ENCODE peak calls at places on chromosomes 5 and 9, in seven cellular contexts. G is IMR-90, Z is HCT116, Q is K562, J is A549, F is GM12878, U is HepG2. L is an unnamed sample.

GRCh38 chr5:139557811-139558210 is 3.3 kb upstream of the UBE2D2 start:
- DNase-seq in Q (no peak), J (no peak), G (peak), Z (no peak), F (no peak), U (no peak), L (no peak)

GRCh38 chr9:104808030-104808614 is 44.2 kb downstream of the NIPSNAP3B start:
- DNase-seq in J (no peak), Q (peak), G (peak), Z (no peak), F (no peak), U (no peak), L (no peak)

GRCh38 chr9:15246243-15246642 is 60.8 kb downstream of the TTC39B start:
- DNase-seq in F (no peak), U (no peak), J (no peak), Q (no peak), G (no peak), Z (no peak), L (no peak)

GRCh38 chr9:6133346-6134063 is 82.1 kb upstream of the IL33 start:
- DNase-seq in Z (no peak), G (no peak), Q (no peak), J (no peak), U (no peak), F (peak), L (no peak)

GRCh38 chr9:130417602-130418001 is 27.2 kb upstream of the ASS1 start:
- DNase-seq in J (no peak), Q (peak), Z (no peak), U (no peak), F (no peak), G (no peak), L (no peak)

GRCh38 chr9:131605770-131606590 is 60.7 kb downstream of the PRRT1B start:
- DNase-seq in J (peak), U (peak), Q (peak), G (peak), Z (no peak), F (no peak), L (no peak)

GRCh38 chr5:177431317-177432142 is 5.1 kb downstream of the GRK6 start:
- DNase-seq in F (peak), Z (no peak), J (no peak), G (no peak), U (no peak), Q (no peak), L (no peak)

GRCh38 chr5:149455889-149456409 is 76.9 kb upstream of the IL17B start:
- DNase-seq in Q (peak), F (no peak), J (no peak), G (peak), U (peak), Z (peak), L (no peak)

GRCh38 chr9:88396836-88397577 is 8.8 kb downstream of the SPIN1 start:
- DNase-seq in U (no peak), Z (no peak), J (no peak), G (peak), F (no peak), Q (no peak), L (no peak)

GRCh38 chr9:96293481-96293880 is 8.5 kb downstream of the HSD17B3 start:
- DNase-seq in U (no peak), J (no peak), G (peak), Z (peak), F (no peak), Q (no peak), L (no peak)

GRCh38 chr5:138275379-138275782 is 960 bp upstream of the GFRA3 start:
- DNase-seq in J (no peak), U (peak), Z (no peak), G (no peak), F (no peak), Q (peak), L (no peak)

GRCh38 chr9:116662633-116663032 is 24.5 kb upstream of the TRIM32 start:
- DNase-seq in J (no peak), Z (no peak), F (no peak), G (peak), Q (no peak), U (no peak), L (no peak)

GRCh38 chr5:83965431-83965830 is 244.8 kb upstream of the HAPLN1 start:
- DNase-seq in Q (no peak), F (no peak), J (no peak), U (no peak), G (no peak), Z (no peak), L (no peak)

GRCh38 chr9:22175972-22176545 is 167.0 kb upstream of the CDKN2B start:
- DNase-seq in U (no peak), F (no peak), Z (no peak), J (no peak), G (no peak), Q (no peak), L (no peak)

GRCh38 chr5:159331099-159331973 is 1.0 kb upstream of the IL12B start:
- DNase-seq in U (no peak), Q (peak), J (peak), F (no peak), Z (no peak), G (peak), L (no peak)

GRCh38 chr9:123445981-123446610 is 90.1 kb downstream of the CRB2 start:
- DNase-seq in Q (peak), U (no peak), G (peak), F (no peak), J (no peak), Z (peak), L (no peak)

GRCh38 chr5:75051217-75051751 is 1.1 kb downstream of the GCNT4 start:
- DNase-seq in G (no peak), F (no peak), Q (no peak), U (no peak), J (no peak), Z (no peak), L (no peak)

GRCh38 chr9:134391319-134392231 is 65.3 kb downstream of the RXRA start:
- DNase-seq in Z (no peak), J (no peak), G (no peak), Q (no peak), F (peak), U (no peak), L (no peak)

GRCh38 chr9:69885931-69886330 is 65.3 kb downstream of the CFAP95 start:
- DNase-seq in U (no peak), Z (no peak), F (no peak), Q (no peak), G (no peak), J (no peak), L (no peak)

GRCh38 chr9:93071464-93071863 is 13.0 kb downstream of the SUSD3 start:
- DNase-seq in J (peak), Q (peak), F (no peak), U (peak), G (peak), Z (peak), L (no peak)

GRCh38 chr5:120604898-120605297 is 140.8 kb downstream of the PRR16 start:
- DNase-seq in F (no peak), Q (no peak), J (no peak), G (peak), Z (peak), U (no peak), L (no peak)

GRCh38 chr5:136246632-136247031 is 53.7 kb upstream of the SMIM32 start:
- DNase-seq in Q (no peak), J (no peak), F (no peak), U (no peak), Z (no peak), G (no peak), L (no peak)

GRCh38 chr5:133265720-133266575 is 214.1 kb downstream of the HSPA4 start:
- DNase-seq in J (no peak), G (no peak), Z (no peak), Q (no peak), F (no peak), U (peak), L (no peak)

GRCh38 chr5:88140396-88140862 is 128.2 kb downstream of the TMEM161B start:
- DNase-seq in G (no peak), U (no peak), Q (no peak), J (peak), F (no peak), Z (no peak), L (peak)

GRCh38 chr5:131396015-131396414 is 132.2 kb downstream of the CDC42SE2 start:
- DNase-seq in F (no peak), Q (no peak), U (no peak), G (no peak), Z (no peak), J (no peak), L (no peak)

GRCh38 chr5:111201705-111202104 is 22.5 kb upstream of the CAMK4 start:
- DNase-seq in J (no peak), Q (no peak), U (no peak), F (no peak), G (no peak), Z (no peak), L (no peak)

GRCh38 chr9:93580654-93581380 is 4.4 kb downstream of the PHF2 start:
- DNase-seq in G (no peak), Q (no peak), J (no peak), Z (no peak), U (peak), F (no peak), L (no peak)

GRCh38 chr9:113626735-113627495 is 163.4 kb downstream of the RGS3 start:
- DNase-seq in U (no peak), Z (no peak), J (no peak), F (no peak), G (no peak), Q (no peak), L (no peak)

GRCh38 chr5:96809898-96810297 is 2.2 kb upstream of the ERAP1 start:
- DNase-seq in Q (no peak), U (no peak), J (no peak), F (no peak), G (no peak), Z (no peak), L (no peak)

GRCh38 chr9:6938447-6938846 is 180.7 kb downstream of the KDM4C start:
- DNase-seq in Q (no peak), J (no peak), G (peak), F (no peak), U (peak), Z (no peak), L (no peak)

GRCh38 chr9:131754846-131755245 is 15.0 kb upstream of the RAPGEF1 start:
- DNase-seq in Q (no peak), J (no peak), Z (no peak), G (no peak), U (no peak), F (no peak), L (no peak)

GRCh38 chr9:121707477-121708424 is 56.3 kb downstream of the DAB2IP start:
- DNase-seq in F (peak), Q (no peak), U (no peak), Z (no peak), G (no peak), J (no peak), L (no peak)
- TF ChIP-seq CEBPB in F (no peak), Q (no peak), U (no peak), Z (no peak), G (no peak), J (no peak), L (no peak)

GRCh38 chr9:34884732-34885131 is 73.4 kb upstream of the PHF24 start:
- DNase-seq in J (no peak), G (no peak), U (no peak), Z (no peak), F (peak), Q (no peak), L (no peak)
- TF ChIP-seq RAD21 in J (no peak), G (no peak), U (no peak), Z (no peak), F (no peak), Q (no peak), L (no peak)

GRCh38 chr5:179153921-179154345 is 93.8 kb downstream of the ZNF354C start:
- DNase-seq in J (no peak), F (no peak), U (no peak), G (no peak), Q (no peak), Z (no peak), L (no peak)
- TF ChIP-seq CEBPB in J (no peak), F (no peak), U (no peak), G (no peak), Q (no peak), Z (no peak), L (no peak)

GRCh38 chr5:12985142-12985541 is 959.3 kb downstream of the DNAH5 start:
- DNase-seq in Q (no peak), F (no peak), U (no peak), Z (no peak), G (no peak), J (no peak), L (no peak)
- TF ChIP-seq RAD21 in Q (no peak), F (no peak), U (no peak), Z (no peak), G (no peak), J (no peak), L (no peak)

GRCh38 chr9:121634329-121634784 is 17.1 kb upstream of the DAB2IP start:
- DNase-seq in Z (no peak), J (no peak), U (peak), Q (no peak), F (no peak), G (no peak), L (no peak)
- TF ChIP-seq CEBPB in Z (no peak), J (no peak), U (no peak), Q (no peak), F (no peak), G (no peak), L (no peak)

GRCh38 chr5:167029488-167029887 is 1262.0 kb upstream of the WWC1 start:
- DNase-seq in J (no peak), U (no peak), Z (no peak), Q (no peak), G (no peak), F (no peak), L (no peak)
- TF ChIP-seq RAD21 in J (no peak), U (no peak), Z (no peak), Q (no peak), G (no peak), F (no peak), L (no peak)

GRCh38 chr5:62083247-62083646 is 222.8 kb upstream of the KIF2A start:
- DNase-seq in F (no peak), Z (no peak), Q (no peak), U (no peak), J (no peak), G (no peak), L (no peak)
- TF ChIP-seq CEBPB in F (no peak), Z (no peak), Q (no peak), U (no peak), J (no peak), G (no peak), L (no peak)